ENCODE peak calls at places on chromosomes 5 and 9, in seven cellular contexts. J, R, S, K, I, G and E are unnamed samples.

GRCh38 chr9:2631263-2631662 is 9.7 kb downstream of the VLDLR start:
- DNase-seq in J (no peak), R (no peak), S (no peak), K (no peak), I (no peak), G (no peak), E (no peak)

GRCh38 chr9:6680797-6681146 is 35.2 kb upstream of the GLDC start:
- DNase-seq in J (no peak), R (peak; percentile 68), S (peak; percentile 63), K (peak; percentile 64), I (peak; percentile 63), G (peak; percentile 55), E (peak; percentile 63)

GRCh38 chr9:123370526-123371227 is 14.7 kb downstream of the CRB2 start:
- DNase-seq in J (no peak), R (no peak), S (no peak), K (no peak), I (no peak), G (no peak), E (no peak)

GRCh38 chr9:132792547-132792946 is 85.5 kb downstream of the AK8 start:
- DNase-seq in J (no peak), R (no peak), S (no peak), K (no peak), I (peak; percentile 37), G (no peak), E (no peak)

GRCh38 chr5:191036-191948 is at the start of gene LRRC14B:
- DNase-seq in J (no peak), R (no peak), S (peak; percentile 19), K (no peak), I (no peak), G (no peak), E (peak; percentile 90)

GRCh38 chr5:2163457-2163856 is 280.7 kb upstream of the IRX4 start:
- DNase-seq in J (no peak), R (no peak), S (no peak), K (no peak), I (no peak), G (no peak), E (no peak)

GRCh38 chr5:143168171-143168681 is 235.3 kb downstream of the NR3C1 start:
- DNase-seq in J (no peak), R (no peak), S (no peak), K (no peak), I (no peak), G (no peak), E (no peak)

GRCh38 chr9:88312070-88312469 is 76.2 kb upstream of the SPIN1 start:
- DNase-seq in J (no peak), R (no peak), S (no peak), K (no peak), I (no peak), G (no peak), E (no peak)

GRCh38 chr9:77495834-77496671 is 152.1 kb downstream of the GNA14 start:
- DNase-seq in J (peak; percentile 21), R (no peak), S (no peak), K (peak; percentile 47), I (no peak), G (no peak), E (no peak)

GRCh38 chr5:29252390-29252789 is 1941.1 kb upstream of the CDH6 start:
- DNase-seq in J (no peak), R (no peak), S (no peak), K (no peak), I (no peak), G (no peak), E (no peak)

GRCh38 chr5:143085319-143085917 is 315.2 kb downstream of the ARHGAP26 start:
- DNase-seq in J (no peak), R (peak; percentile 26), S (no peak), K (no peak), I (no peak), G (no peak), E (no peak)

GRCh38 chr5:137858954-137859353 is 8.7 kb upstream of the MYOT start:
- DNase-seq in J (no peak), R (no peak), S (no peak), K (no peak), I (no peak), G (no peak), E (no peak)

GRCh38 chr5:173962436-173962835 is 26.5 kb upstream of the C5orf47 start:
- DNase-seq in J (no peak), R (no peak), S (no peak), K (no peak), I (no peak), G (no peak), E (no peak)

GRCh38 chr9:2623046-2623865 is 1.7 kb downstream of the VLDLR start:
- DNase-seq in J (no peak), R (peak; percentile 44), S (no peak), K (peak; percentile 59), I (peak; percentile 64), G (peak; percentile 46), E (peak; percentile 68)

GRCh38 chr9:82606761-82607382 is 456.1 kb downstream of the RASEF start:
- DNase-seq in J (peak; percentile 39), R (peak; percentile 49), S (no peak), K (peak; percentile 64), I (peak; percentile 54), G (peak; percentile 54), E (peak; percentile 39)

GRCh38 chr5:117888688-117889087 is 1099.7 kb downstream of the DTWD2 start:
- DNase-seq in J (no peak), R (no peak), S (no peak), K (peak; percentile 13), I (no peak), G (no peak), E (no peak)

GRCh38 chr9:113152699-113153098 is 1.9 kb downstream of the SLC31A2 start:
- DNase-seq in J (no peak), R (no peak), S (no peak), K (peak; percentile 62), I (no peak), G (no peak), E (no peak)

GRCh38 chr5:38736089-38736488 is 109.7 kb upstream of the OSMR start:
- DNase-seq in J (no peak), R (no peak), S (no peak), K (no peak), I (no peak), G (no peak), E (no peak)

GRCh38 chr5:177459357-177459756 is 12.7 kb downstream of the PRR7 start:
- DNase-seq in J (no peak), R (no peak), S (no peak), K (no peak), I (no peak), G (no peak), E (no peak)

GRCh38 chr5:73459366-73459765 is 10.8 kb upstream of the FOXD1 start:
- DNase-seq in J (no peak), R (no peak), S (no peak), K (peak; percentile 23), I (no peak), G (no peak), E (no peak)

GRCh38 chr5:57117601-57118000 is 56.3 kb upstream of the GPBP1 start:
- DNase-seq in J (no peak), R (no peak), S (no peak), K (peak; percentile 8), I (no peak), G (no peak), E (no peak)

GRCh38 chr5:56200856-56201638 is 32.1 kb downstream of the ANKRD55 start:
- DNase-seq in J (no peak), R (peak; percentile 32), S (peak; percentile 43), K (peak; percentile 77), I (peak; percentile 63), G (peak; percentile 44), E (peak; percentile 76)

GRCh38 chr5:71939452-71939932 is 167.8 kb upstream of the MAP1B start:
- DNase-seq in J (no peak), R (peak; percentile 56), S (no peak), K (no peak), I (no peak), G (no peak), E (no peak)

GRCh38 chr5:114702731-114703130 is 340.9 kb downstream of the KCNN2 start:
- DNase-seq in J (no peak), R (no peak), S (no peak), K (no peak), I (no peak), G (no peak), E (no peak)

GRCh38 chr5:14212838-14213237 is 69.7 kb downstream of the TRIO start:
- DNase-seq in J (no peak), R (no peak), S (no peak), K (no peak), I (no peak), G (no peak), E (no peak)

GRCh38 chr5:175609504-175609903 is 48.4 kb upstream of the HRH2 start:
- DNase-seq in J (no peak), R (no peak), S (peak; percentile 14), K (no peak), I (no peak), G (no peak), E (no peak)

GRCh38 chr5:173697931-173698579 is 81.6 kb upstream of the BOD1 start:
- DNase-seq in J (no peak), R (peak; percentile 53), S (no peak), K (no peak), I (no peak), G (no peak), E (peak; percentile 27)

GRCh38 chr5:40503438-40503837 is 176.3 kb upstream of the PTGER4 start:
- DNase-seq in J (no peak), R (no peak), S (no peak), K (no peak), I (no peak), G (no peak), E (no peak)

GRCh38 chr5:134545070-134545868 is 19.8 kb downstream of the JADE2 start:
- DNase-seq in J (no peak), R (no peak), S (no peak), K (no peak), I (no peak), G (no peak), E (no peak)

GRCh38 chr9:136847827-136848392 is 1.3 kb upstream of the PHPT1 start:
- DNase-seq in J (peak; percentile 68), R (peak; percentile 80), S (peak; percentile 71), K (peak; percentile 87), I (peak; percentile 85), G (peak; percentile 88), E (peak; percentile 91)

GRCh38 chr5:56183507-56183906 is 49.6 kb downstream of the ANKRD55 start:
- DNase-seq in J (peak; percentile 30), R (no peak), S (no peak), K (peak; percentile 90), I (peak; percentile 25), G (no peak), E (no peak)

GRCh38 chr9:68998344-68998743 is 15.6 kb downstream of the PRKACG start:
- DNase-seq in J (no peak), R (no peak), S (no peak), K (no peak), I (no peak), G (no peak), E (no peak)